ENCODE peak calls at places on chromosomes 6 and 20, in ten cellular contexts. One of them, this sample, is unnamed.

GRCh38 chr6:4672772-4673171 is 103.4 kb upstream of the CDYL start:
- DNase-seq in body of pancreas: no peak
- DNase-seq in stimulated activated CD4-positive, alpha-beta T cell treated with anti-CD3 and anti-CD28 coated beads, Interleukin-2, amount 100 ng/mL, for 48 hours: no peak
- DNase-seq in skeletal muscle cell: no peak
- DNase-seq in spleen: no peak
- DNase-seq in NCI-H82: no peak
- DNase-seq in GM10248: no peak
- DNase-seq in H7: no peak
- DNase-seq in mucosa of gallbladder: peak; percentile 18
- DNase-seq in AG08396: peak; percentile 44
- DNase-seq in this sample: no peak

GRCh38 chr6:69349776-69350175 is 447.0 kb downstream of the LMBRD1 start:
- DNase-seq in spleen: no peak
- DNase-seq in stimulated activated CD4-positive, alpha-beta T cell treated with anti-CD3 and anti-CD28 coated beads, Interleukin-2, amount 100 ng/mL, for 48 hours: no peak
- DNase-seq in NCI-H82: no peak
- DNase-seq in H7: no peak
- DNase-seq in skeletal muscle cell: no peak
- DNase-seq in body of pancreas: no peak
- DNase-seq in AG08396: peak; percentile 1
- DNase-seq in GM10248: no peak
- DNase-seq in mucosa of gallbladder: peak; percentile 33
- DNase-seq in this sample: peak; percentile 49

GRCh38 chr6:170233304-170234205 is 57.3 kb downstream of the DLL1 start:
- DNase-seq in NCI-H82: no peak
- DNase-seq in mucosa of gallbladder: no peak
- DNase-seq in stimulated activated CD4-positive, alpha-beta T cell treated with anti-CD3 and anti-CD28 coated beads, Interleukin-2, amount 100 ng/mL, for 48 hours: no peak
- DNase-seq in AG08396: no peak
- DNase-seq in skeletal muscle cell: no peak
- DNase-seq in spleen: peak; percentile 64
- DNase-seq in H7: no peak
- DNase-seq in GM10248: no peak
- DNase-seq in body of pancreas: no peak
- DNase-seq in this sample: peak; percentile 7

GRCh38 chr6:149750136-149750609 is 632 bp downstream of the PCMT1 start:
- DNase-seq in GM10248: peak; percentile 68
- DNase-seq in body of pancreas: peak; percentile 36
- DNase-seq in skeletal muscle cell: no peak
- DNase-seq in mucosa of gallbladder: peak; percentile 25
- DNase-seq in H7: peak; percentile 87
- DNase-seq in spleen: no peak
- DNase-seq in AG08396: peak; percentile 63
- DNase-seq in NCI-H82: peak; percentile 89
- DNase-seq in stimulated activated CD4-positive, alpha-beta T cell treated with anti-CD3 and anti-CD28 coated beads, Interleukin-2, amount 100 ng/mL, for 48 hours: peak; percentile 36
- DNase-seq in this sample: peak; percentile 26

GRCh38 chr20:58127731-58128130 is 100.7 kb downstream of the ANKRD60 start:
- DNase-seq in GM10248: no peak
- DNase-seq in spleen: no peak
- DNase-seq in AG08396: no peak
- DNase-seq in mucosa of gallbladder: no peak
- DNase-seq in body of pancreas: peak; percentile 40
- DNase-seq in NCI-H82: no peak
- DNase-seq in H7: no peak
- DNase-seq in skeletal muscle cell: no peak
- DNase-seq in stimulated activated CD4-positive, alpha-beta T cell treated with anti-CD3 and anti-CD28 coated beads, Interleukin-2, amount 100 ng/mL, for 48 hours: no peak
- DNase-seq in this sample: no peak

GRCh38 chr6:83057705-83058321 is 7.8 kb downstream of the UBE3D start:
- DNase-seq in H7: peak; percentile 32
- DNase-seq in spleen: no peak
- DNase-seq in GM10248: peak; percentile 28
- DNase-seq in mucosa of gallbladder: peak; percentile 34
- DNase-seq in stimulated activated CD4-positive, alpha-beta T cell treated with anti-CD3 and anti-CD28 coated beads, Interleukin-2, amount 100 ng/mL, for 48 hours: no peak
- DNase-seq in skeletal muscle cell: no peak
- DNase-seq in AG08396: peak; percentile 65
- DNase-seq in body of pancreas: peak; percentile 48
- DNase-seq in NCI-H82: peak; percentile 56
- DNase-seq in this sample: no peak

GRCh38 chr20:53497246-53497645 is 96.4 kb downstream of the ZNF217 start:
- DNase-seq in body of pancreas: no peak
- DNase-seq in stimulated activated CD4-positive, alpha-beta T cell treated with anti-CD3 and anti-CD28 coated beads, Interleukin-2, amount 100 ng/mL, for 48 hours: no peak
- DNase-seq in NCI-H82: peak; percentile 57
- DNase-seq in AG08396: no peak
- DNase-seq in skeletal muscle cell: no peak
- DNase-seq in GM10248: no peak
- DNase-seq in mucosa of gallbladder: no peak
- DNase-seq in spleen: no peak
- DNase-seq in H7: no peak
- DNase-seq in this sample: no peak

GRCh38 chr20:34574426-34574825 is 15.9 kb downstream of the MAP1LC3A start:
- DNase-seq in NCI-H82: no peak
- DNase-seq in stimulated activated CD4-positive, alpha-beta T cell treated with anti-CD3 and anti-CD28 coated beads, Interleukin-2, amount 100 ng/mL, for 48 hours: no peak
- DNase-seq in body of pancreas: no peak
- DNase-seq in mucosa of gallbladder: no peak
- DNase-seq in GM10248: no peak
- DNase-seq in AG08396: no peak
- DNase-seq in H7: no peak
- DNase-seq in skeletal muscle cell: no peak
- DNase-seq in spleen: no peak
- DNase-seq in this sample: no peak

GRCh38 chr6:53109612-53110011 is 39.0 kb downstream of the GCM1 start:
- DNase-seq in stimulated activated CD4-positive, alpha-beta T cell treated with anti-CD3 and anti-CD28 coated beads, Interleukin-2, amount 100 ng/mL, for 48 hours: no peak
- DNase-seq in spleen: no peak
- DNase-seq in mucosa of gallbladder: no peak
- DNase-seq in skeletal muscle cell: no peak
- DNase-seq in AG08396: no peak
- DNase-seq in NCI-H82: no peak
- DNase-seq in body of pancreas: no peak
- DNase-seq in H7: no peak
- DNase-seq in GM10248: no peak
- DNase-seq in this sample: no peak

GRCh38 chr20:10398834-10399369 is 35.1 kb downstream of the MKKS start:
- DNase-seq in skeletal muscle cell: no peak
- DNase-seq in mucosa of gallbladder: no peak
- DNase-seq in GM10248: no peak
- DNase-seq in stimulated activated CD4-positive, alpha-beta T cell treated with anti-CD3 and anti-CD28 coated beads, Interleukin-2, amount 100 ng/mL, for 48 hours: no peak
- DNase-seq in AG08396: no peak
- DNase-seq in NCI-H82: peak; percentile 54
- DNase-seq in H7: peak; percentile 4
- DNase-seq in body of pancreas: no peak
- DNase-seq in spleen: no peak
- DNase-seq in this sample: no peak

GRCh38 chr6:43047998-43048397 is 5.7 kb downstream of the CUL7 start:
- DNase-seq in skeletal muscle cell: no peak
- DNase-seq in spleen: no peak
- DNase-seq in H7: no peak
- DNase-seq in GM10248: no peak
- DNase-seq in stimulated activated CD4-positive, alpha-beta T cell treated with anti-CD3 and anti-CD28 coated beads, Interleukin-2, amount 100 ng/mL, for 48 hours: no peak
- DNase-seq in NCI-H82: no peak
- DNase-seq in body of pancreas: no peak
- DNase-seq in mucosa of gallbladder: no peak
- DNase-seq in AG08396: no peak
- DNase-seq in this sample: no peak

This sample was measured in left ventricle myocardium inferior.